ENCODE peak calls at places on chromosomes 1 and 21, in ten cellular contexts. One of them, this sample, is unnamed.
A peak's percentile ranks its signal among the peaks of the same experiment; 100 is the strongest.

GRCh38 chr1:206826409-206826808 is 39.0 kb upstream of the IL20 start:
- DNase-seq in psoas muscle: no peak
- DNase-seq in naive thymus-derived CD4-positive, alpha-beta T cell: no peak
- DNase-seq in tibial artery: no peak
- DNase-seq in fibroblast of lung: peak; percentile 34
- DNase-seq in IMR-90: no peak
- DNase-seq in tibial nerve: no peak
- DNase-seq in heart left ventricle: no peak
- DNase-seq in suprapubic skin: no peak
- DNase-seq in lower lobe of right lung: no peak
- DNase-seq in this sample: no peak

GRCh38 chr1:19009882-19010321 is 53.4 kb upstream of the IFFO2 start:
- DNase-seq in IMR-90: peak; percentile 93
- DNase-seq in heart left ventricle: no peak
- DNase-seq in lower lobe of right lung: no peak
- DNase-seq in tibial nerve: no peak
- DNase-seq in fibroblast of lung: peak; percentile 98
- DNase-seq in naive thymus-derived CD4-positive, alpha-beta T cell: no peak
- DNase-seq in tibial artery: no peak
- DNase-seq in suprapubic skin: peak; percentile 48
- DNase-seq in psoas muscle: no peak
- DNase-seq in this sample: no peak

GRCh38 chr1:26785611-26786436 is 1.9 kb upstream of the PIGV start:
- DNase-seq in lower lobe of right lung: no peak
- DNase-seq in tibial artery: no peak
- DNase-seq in psoas muscle: no peak
- DNase-seq in naive thymus-derived CD4-positive, alpha-beta T cell: peak; percentile 33
- DNase-seq in suprapubic skin: no peak
- DNase-seq in heart left ventricle: peak; percentile 48
- DNase-seq in IMR-90: peak; percentile 48
- DNase-seq in tibial nerve: no peak
- DNase-seq in fibroblast of lung: peak; percentile 63
- DNase-seq in this sample: no peak

GRCh38 chr21:23534833-23535232 is 2072.4 kb downstream of the MRPL39 start:
- DNase-seq in tibial artery: no peak
- DNase-seq in naive thymus-derived CD4-positive, alpha-beta T cell: no peak
- DNase-seq in IMR-90: no peak
- DNase-seq in suprapubic skin: no peak
- DNase-seq in psoas muscle: no peak
- DNase-seq in fibroblast of lung: no peak
- DNase-seq in tibial nerve: no peak
- DNase-seq in lower lobe of right lung: no peak
- DNase-seq in heart left ventricle: no peak
- DNase-seq in this sample: no peak

GRCh38 chr21:37562920-37563640 is 196.5 kb downstream of the DYRK1A start:
- DNase-seq in IMR-90: no peak
- DNase-seq in fibroblast of lung: no peak
- DNase-seq in naive thymus-derived CD4-positive, alpha-beta T cell: no peak
- DNase-seq in heart left ventricle: no peak
- DNase-seq in tibial artery: no peak
- DNase-seq in lower lobe of right lung: peak; percentile 57
- DNase-seq in suprapubic skin: no peak
- DNase-seq in tibial nerve: no peak
- DNase-seq in psoas muscle: peak; percentile 42
- DNase-seq in this sample: peak; percentile 64

GRCh38 chr1:8702121-8702520 is 115.3 kb downstream of the RERE start:
- DNase-seq in heart left ventricle: no peak
- DNase-seq in suprapubic skin: no peak
- DNase-seq in psoas muscle: no peak
- DNase-seq in tibial nerve: no peak
- DNase-seq in lower lobe of right lung: peak; percentile 72
- DNase-seq in IMR-90: no peak
- DNase-seq in naive thymus-derived CD4-positive, alpha-beta T cell: no peak
- DNase-seq in fibroblast of lung: no peak
- DNase-seq in tibial artery: no peak
- DNase-seq in this sample: no peak

GRCh38 chr1:217924924-217925323 is 293.8 kb downstream of the SPATA17 start:
- DNase-seq in heart left ventricle: no peak
- DNase-seq in lower lobe of right lung: no peak
- DNase-seq in psoas muscle: no peak
- DNase-seq in fibroblast of lung: peak; percentile 11
- DNase-seq in naive thymus-derived CD4-positive, alpha-beta T cell: no peak
- DNase-seq in tibial nerve: no peak
- DNase-seq in suprapubic skin: no peak
- DNase-seq in IMR-90: no peak
- DNase-seq in tibial artery: no peak
- DNase-seq in this sample: no peak

GRCh38 chr21:38266732-38267131 is 9.9 kb downstream of the KCNJ15 start:
- DNase-seq in heart left ventricle: no peak
- DNase-seq in psoas muscle: no peak
- DNase-seq in naive thymus-derived CD4-positive, alpha-beta T cell: no peak
- DNase-seq in tibial artery: no peak
- DNase-seq in fibroblast of lung: peak; percentile 72
- DNase-seq in IMR-90: peak; percentile 50
- DNase-seq in suprapubic skin: no peak
- DNase-seq in tibial nerve: no peak
- DNase-seq in lower lobe of right lung: no peak
- DNase-seq in this sample: no peak

GRCh38 chr1:98387701-98388100 is 273.8 kb upstream of the SNX7 start:
- DNase-seq in fibroblast of lung: peak; percentile 69
- DNase-seq in naive thymus-derived CD4-positive, alpha-beta T cell: no peak
- DNase-seq in tibial artery: no peak
- DNase-seq in lower lobe of right lung: no peak
- DNase-seq in tibial nerve: no peak
- DNase-seq in suprapubic skin: no peak
- DNase-seq in IMR-90: no peak
- DNase-seq in heart left ventricle: no peak
- DNase-seq in psoas muscle: no peak
- DNase-seq in this sample: no peak

GRCh38 chr21:35206141-35207125 is 157.3 kb upstream of the RUNX1 start:
- DNase-seq in suprapubic skin: no peak
- DNase-seq in fibroblast of lung: peak; percentile 42
- DNase-seq in tibial nerve: no peak
- DNase-seq in lower lobe of right lung: no peak
- DNase-seq in heart left ventricle: no peak
- DNase-seq in psoas muscle: peak; percentile 36
- DNase-seq in tibial artery: no peak
- DNase-seq in naive thymus-derived CD4-positive, alpha-beta T cell: no peak
- DNase-seq in IMR-90: peak; percentile 32
- DNase-seq in this sample: no peak

GRCh38 chr1:158819461-158820443 is 11.4 kb upstream of the MNDA start:
- DNase-seq in heart left ventricle: no peak
- DNase-seq in tibial artery: no peak
- DNase-seq in fibroblast of lung: peak; percentile 14
- DNase-seq in tibial nerve: no peak
- DNase-seq in suprapubic skin: no peak
- DNase-seq in psoas muscle: no peak
- DNase-seq in naive thymus-derived CD4-positive, alpha-beta T cell: no peak
- DNase-seq in IMR-90: no peak
- DNase-seq in lower lobe of right lung: no peak
- DNase-seq in this sample: no peak

GRCh38 chr1:191206808-191207207 is 729.1 kb upstream of the BRINP3 start:
- DNase-seq in suprapubic skin: no peak
- DNase-seq in IMR-90: peak; percentile 5
- DNase-seq in fibroblast of lung: peak; percentile 30
- DNase-seq in tibial artery: no peak
- DNase-seq in heart left ventricle: no peak
- DNase-seq in tibial nerve: no peak
- DNase-seq in lower lobe of right lung: no peak
- DNase-seq in psoas muscle: no peak
- DNase-seq in naive thymus-derived CD4-positive, alpha-beta T cell: no peak
- DNase-seq in this sample: no peak

GRCh38 chr1:167196185-167196584 is 24.5 kb upstream of the POU2F1 start:
- DNase-seq in tibial artery: no peak
- DNase-seq in suprapubic skin: no peak
- DNase-seq in fibroblast of lung: peak; percentile 65
- DNase-seq in lower lobe of right lung: no peak
- DNase-seq in naive thymus-derived CD4-positive, alpha-beta T cell: no peak
- DNase-seq in psoas muscle: no peak
- DNase-seq in tibial nerve: no peak
- DNase-seq in heart left ventricle: no peak
- DNase-seq in IMR-90: no peak
- DNase-seq in this sample: no peak

GRCh38 chr1:103569493-103569892 is 1.9 kb upstream of the AMY2B start:
- DNase-seq in lower lobe of right lung: no peak
- DNase-seq in suprapubic skin: no peak
- DNase-seq in IMR-90: no peak
- DNase-seq in fibroblast of lung: no peak
- DNase-seq in psoas muscle: no peak
- DNase-seq in heart left ventricle: no peak
- DNase-seq in tibial nerve: no peak
- DNase-seq in naive thymus-derived CD4-positive, alpha-beta T cell: no peak
- DNase-seq in tibial artery: no peak
- DNase-seq in this sample: no peak
- H3K4me3 ChIP-seq in lower lobe of right lung: no peak overlapping the region
- H3K4me3 ChIP-seq in suprapubic skin: no peak overlapping the region
- H3K4me3 ChIP-seq in IMR-90: no peak overlapping the region
- H3K4me3 ChIP-seq in fibroblast of lung: no peak overlapping the region
- H3K4me3 ChIP-seq in psoas muscle: no peak overlapping the region
- H3K4me3 ChIP-seq in heart left ventricle: no peak overlapping the region
- H3K4me3 ChIP-seq in tibial nerve: no peak overlapping the region
- H3K4me3 ChIP-seq in naive thymus-derived CD4-positive, alpha-beta T cell: no peak overlapping the region
- H3K4me3 ChIP-seq in tibial artery: no peak overlapping the region
- H3K4me3 ChIP-seq in this sample: no peak overlapping the region

GRCh38 chr1:209172286-209172685 is 411.2 kb upstream of the CAMK1G start:
- DNase-seq in naive thymus-derived CD4-positive, alpha-beta T cell: no peak
- DNase-seq in suprapubic skin: no peak
- DNase-seq in psoas muscle: no peak
- DNase-seq in tibial artery: no peak
- DNase-seq in fibroblast of lung: no peak
- DNase-seq in lower lobe of right lung: no peak
- DNase-seq in tibial nerve: no peak
- DNase-seq in heart left ventricle: no peak
- DNase-seq in IMR-90: no peak
- DNase-seq in this sample: no peak

GRCh38 chr1:209176866-209177430 is 406.6 kb upstream of the CAMK1G start:
- DNase-seq in naive thymus-derived CD4-positive, alpha-beta T cell: no peak
- DNase-seq in tibial nerve: no peak
- DNase-seq in lower lobe of right lung: no peak
- DNase-seq in psoas muscle: no peak
- DNase-seq in suprapubic skin: no peak
- DNase-seq in heart left ventricle: no peak
- DNase-seq in tibial artery: no peak
- DNase-seq in fibroblast of lung: no peak
- DNase-seq in IMR-90: no peak
- DNase-seq in this sample: no peak
- H3K9me3 ChIP-seq in naive thymus-derived CD4-positive, alpha-beta T cell: no peaks in the 10 kb centered on the region
- H3K9me3 ChIP-seq in tibial nerve: no peaks in the 10 kb centered on the region
- H3K9me3 ChIP-seq in lower lobe of right lung: no peaks in the 10 kb centered on the region
- H3K9me3 ChIP-seq in psoas muscle: no peaks in the 10 kb centered on the region
- H3K9me3 ChIP-seq in suprapubic skin: peaks cover 2% of the 10 kb centered on the region
- H3K9me3 ChIP-seq in heart left ventricle: peaks cover 13% of the 10 kb centered on the region
- H3K9me3 ChIP-seq in tibial artery: peaks cover 4% of the 10 kb centered on the region
- H3K9me3 ChIP-seq in fibroblast of lung: no peaks in the 10 kb centered on the region
- H3K9me3 ChIP-seq in IMR-90: peaks cover 17% of the 10 kb centered on the region
- H3K9me3 ChIP-seq in this sample: no peaks in the 10 kb centered on the region

GRCh38 chr1:163085041-163085903 is 16.1 kb downstream of the RGS4 start:
- DNase-seq in tibial artery: peak; percentile 66
- DNase-seq in IMR-90: peak; percentile 66
- DNase-seq in naive thymus-derived CD4-positive, alpha-beta T cell: no peak
- DNase-seq in tibial nerve: no peak
- DNase-seq in suprapubic skin: no peak
- DNase-seq in lower lobe of right lung: no peak
- DNase-seq in fibroblast of lung: peak; percentile 81
- DNase-seq in heart left ventricle: no peak
- DNase-seq in psoas muscle: no peak
- DNase-seq in this sample: no peak
- H3K4me3 ChIP-seq in tibial artery: no peak overlapping the region
- H3K4me3 ChIP-seq in IMR-90: no peak overlapping the region
- H3K4me3 ChIP-seq in naive thymus-derived CD4-positive, alpha-beta T cell: no peak overlapping the region
- H3K4me3 ChIP-seq in tibial nerve: no peak overlapping the region
- H3K4me3 ChIP-seq in suprapubic skin: no peak overlapping the region
- H3K4me3 ChIP-seq in lower lobe of right lung: no peak overlapping the region
- H3K4me3 ChIP-seq in fibroblast of lung: no peak overlapping the region
- H3K4me3 ChIP-seq in heart left ventricle: no peak overlapping the region
- H3K4me3 ChIP-seq in psoas muscle: no peak overlapping the region
- H3K4me3 ChIP-seq in this sample: no peak overlapping the region

DNA sequence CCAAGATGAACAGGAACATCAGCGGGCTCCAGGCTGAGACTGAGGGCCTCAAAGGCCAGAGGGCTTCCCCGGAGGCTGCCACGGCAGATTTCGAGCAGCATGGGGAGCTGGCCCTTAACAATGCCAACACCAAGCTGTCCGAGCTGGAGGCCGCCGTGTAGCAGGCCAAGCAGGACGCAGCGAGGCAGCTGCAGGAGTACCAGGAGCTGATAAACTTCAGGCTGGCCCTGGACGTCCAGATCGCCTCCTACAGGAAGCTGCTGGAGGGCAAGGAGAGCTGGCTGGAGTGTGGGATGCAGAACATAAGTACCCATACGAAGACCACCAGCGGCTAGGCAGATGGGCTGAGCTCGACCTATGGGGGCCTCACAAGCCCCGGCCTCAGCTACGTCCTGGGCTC is 823.4 kb upstream of the NEGR1 start:
- DNase-seq in fibroblast of lung: no peak
- DNase-seq in suprapubic skin: no peak
- DNase-seq in naive thymus-derived CD4-positive, alpha-beta T cell: no peak
- DNase-seq in heart left ventricle: no peak
- DNase-seq in lower lobe of right lung: no peak
- DNase-seq in IMR-90: no peak
- DNase-seq in psoas muscle: no peak
- DNase-seq in tibial artery: no peak
- DNase-seq in tibial nerve: no peak
- DNase-seq in this sample: no peak
- H3K9me3 ChIP-seq in fibroblast of lung: no peaks in the 10 kb centered on the region
- H3K9me3 ChIP-seq in suprapubic skin: no peaks in the 10 kb centered on the region
- H3K9me3 ChIP-seq in naive thymus-derived CD4-positive, alpha-beta T cell: no peaks in the 10 kb centered on the region
- H3K9me3 ChIP-seq in heart left ventricle: peaks cover 4% of the 10 kb centered on the region
- H3K9me3 ChIP-seq in lower lobe of right lung: no peaks in the 10 kb centered on the region
- H3K9me3 ChIP-seq in IMR-90: peaks cover 15% of the 10 kb centered on the region
- H3K9me3 ChIP-seq in psoas muscle: no peaks in the 10 kb centered on the region
- H3K9me3 ChIP-seq in tibial artery: no peaks in the 10 kb centered on the region
- H3K9me3 ChIP-seq in tibial nerve: no peaks in the 10 kb centered on the region
- H3K9me3 ChIP-seq in this sample: no peaks in the 10 kb centered on the region

This sample was measured in aorta.